ENCODE peak calls at places on chromosomes 1 and 21, in five cellular contexts. X is ovary, M is GM23338, K is left lung, H is tibial nerve. A is an unnamed sample. For H3K36me3, the result is how much of the 10 kb centered on the place peaks cover.

GRCh38 chr1:3483801-3484444 is 29.5 kb downstream of the ARHGEF16 start:
- DNase-seq in X (no peak), M (peak), K (no peak), H (peak), A (no peak)

GRCh38 chr1:154446292-154446691 is 41.1 kb downstream of the IL6R start:
- DNase-seq in X (peak), K (no peak), H (peak), M (no peak), A (no peak)

GRCh38 chr1:29698033-29698432 is 461.7 kb downstream of the PTPRU start:
- DNase-seq in K (no peak), M (peak), H (no peak), X (no peak), A (no peak)

GRCh38 chr1:204685236-204686006 is at the start of gene LRRN2:
- DNase-seq in X (no peak), H (no peak), K (no peak), M (peak), A (no peak)

GRCh38 chr1:56654126-56654923 is 9.2 kb downstream of the PRKAA2 start:
- DNase-seq in H (no peak), K (no peak), X (no peak), M (no peak), A (no peak)

GRCh38 chr21:45889115-45889708 is 92.4 kb upstream of the COL6A1 start:
- DNase-seq in K (peak), M (no peak), X (no peak), H (no peak), A (no peak)

GRCh38 chr21:25560151-25560783 is 47.0 kb downstream of the MRPL39 start:
- DNase-seq in M (no peak), K (no peak), X (no peak), H (no peak), A (no peak)

GRCh38 chr1:81635816-81636215 is 164.9 kb upstream of the ADGRL2 start:
- DNase-seq in K (no peak), X (no peak), M (no peak), H (no peak), A (no peak)

GRCh38 chr1:21620011-21620410 is 49.1 kb downstream of the RAP1GAP start:
- DNase-seq in H (no peak), X (no peak), M (no peak), K (no peak), A (no peak)

GRCh38 chr1:233503351-233503950 is 110.5 kb upstream of the KCNK1 start:
- DNase-seq in X (no peak), H (no peak), K (no peak), M (no peak), A (no peak)

GRCh38 chr1:39183503-39184353 is 20.8 kb upstream of the MACF1 start:
- DNase-seq in X (no peak), H (no peak), M (peak), K (no peak), A (no peak)

GRCh38 chr1:12636098-12636950 is 7.6 kb upstream of the AADACL4 start:
- DNase-seq in M (peak), X (peak), H (peak), K (no peak), A (no peak)

GRCh38 chr1:90501281-90501680 is 215.8 kb downstream of the BARHL2 start:
- DNase-seq in M (peak), K (no peak), H (no peak), X (no peak), A (no peak)

GRCh38 chr1:20320734-20321133 is 30.1 kb downstream of the VWA5B1 start:
- DNase-seq in H (no peak), X (no peak), K (no peak), M (no peak), A (no peak)

GRCh38 chr1:107802654-107803053 is 162.3 kb downstream of the VAV3 start:
- DNase-seq in K (no peak), X (no peak), M (no peak), H (no peak), A (no peak)

GRCh38 chr1:41639332-41639936 is 155.0 kb upstream of the EDN2 start:
- DNase-seq in K (no peak), M (no peak), X (no peak), H (no peak), A (no peak)

GRCh38 chr1:2987773-2988172 is 33.5 kb upstream of the ACTRT2 start:
- DNase-seq in K (peak), M (no peak), H (no peak), X (no peak), A (no peak)

GRCh38 chr1:17791464-17791863 is 36.3 kb downstream of the ACTL8 start:
- DNase-seq in H (no peak), X (no peak), M (no peak), K (no peak), A (no peak)

GRCh38 chr1:241844593-241844992 is 3.4 kb upstream of the EXO1 start:
- DNase-seq in M (no peak), X (no peak), H (no peak), K (no peak), A (no peak)

GRCh38 chr1:160645386-160646063 is 1.3 kb downstream of the SLAMF1 start:
- DNase-seq in M (no peak), H (no peak), K (no peak), X (no peak), A (no peak)
- H3K4me3 ChIP-seq in M (no peak), H (no peak), K (no peak), X (no peak), A (peak)

DNA sequence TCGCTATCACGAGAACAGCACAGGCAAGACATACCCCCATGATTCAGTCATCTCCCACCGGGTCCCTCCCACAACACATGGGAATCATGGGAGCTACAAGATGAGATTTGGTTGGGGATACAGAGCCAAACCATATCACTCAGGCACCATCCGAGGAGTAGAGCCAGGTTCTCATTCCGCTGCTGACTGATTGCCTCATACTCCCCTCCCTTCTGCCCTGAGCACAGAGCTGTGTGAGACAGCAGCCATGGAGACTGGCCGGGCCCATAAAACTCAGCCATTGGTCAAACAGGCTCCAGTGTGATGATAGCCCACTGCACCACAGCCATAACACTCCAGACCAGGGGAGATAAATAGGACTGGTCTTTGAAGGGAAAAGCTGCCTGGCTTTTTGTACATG is 22.6 kb downstream of the TTC4 start:
- DNase-seq in H (no peak), M (no peak), K (no peak), X (no peak), A (no peak)
- H3K36me3 ChIP-seq in H (under half), M (under half), K (half or more), X (under half), A (under half)

GRCh38 chr1:40309374-40310128 is 7.5 kb downstream of the COL9A2 start:
- DNase-seq in X (no peak), M (no peak), H (no peak), K (no peak), A (no peak)
- TF ChIP-seq CTCF in X (no peak), M (no peak), H (no peak), K (no peak), A (no peak)

GRCh38 chr1:226711976-226712778 is 26.9 kb downstream of the ITPKB start:
- DNase-seq in K (no peak), X (no peak), M (no peak), H (no peak), A (peak)
- H3K4me3 ChIP-seq in K (no peak), X (no peak), M (no peak), H (no peak), A (peak)

GRCh38 chr1:23065385-23065784 is 46.1 kb downstream of the KDM1A start:
- DNase-seq in K (no peak), X (no peak), H (no peak), M (no peak), A (no peak)

GRCh38 chr1:23066075-23066474 is 46.8 kb downstream of the KDM1A start:
- DNase-seq in H (no peak), X (no peak), M (no peak), K (no peak), A (no peak)

GRCh38 chr1:23074012-23074411 is 54.7 kb downstream of the KDM1A start:
- DNase-seq in M (no peak), K (no peak), H (no peak), X (no peak), A (no peak)

DNA sequence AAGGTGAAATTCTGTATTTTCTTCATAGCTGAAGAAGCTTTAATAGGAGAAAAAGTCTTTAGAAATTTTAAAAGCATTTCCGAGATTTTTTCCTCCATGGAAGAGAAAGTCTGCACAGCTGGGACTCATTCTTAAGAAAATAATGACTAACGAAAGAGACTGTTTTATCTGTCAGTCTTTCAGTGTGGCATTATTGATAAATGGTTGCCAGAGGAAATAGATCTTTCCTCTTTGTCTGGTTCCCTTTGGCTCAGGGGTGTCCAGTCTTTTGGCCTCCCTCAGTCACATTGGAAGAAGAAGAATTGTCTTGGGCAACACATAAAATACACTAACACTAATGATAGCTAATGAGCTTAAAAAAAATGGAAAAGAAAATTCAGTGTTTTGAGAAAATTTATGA is 49.9 kb downstream of the KDM1A start:
- DNase-seq in H (no peak), X (no peak), K (no peak), M (no peak), A (no peak)
- H3K36me3 ChIP-seq in H (under half), X (under half), K (half or more), M (half or more), A (under half)

GRCh38 chr1:208206092-208206698 is 38.0 kb downstream of the PLXNA2 start:
- DNase-seq in K (no peak), H (no peak), M (no peak), X (no peak), A (no peak)

GRCh38 chr1:208203848-208204609 is 40.2 kb downstream of the PLXNA2 start:
- DNase-seq in M (no peak), X (no peak), H (no peak), K (no peak), A (no peak)

GRCh38 chr1:208205216-208206013 is 38.8 kb downstream of the PLXNA2 start:
- DNase-seq in X (no peak), M (no peak), H (no peak), K (no peak), A (no peak)

GRCh38 chr1:208203127-208203847 is 40.9 kb downstream of the PLXNA2 start:
- DNase-seq in H (peak), X (no peak), M (no peak), K (peak), A (no peak)

GRCh38 chr1:208204779-208205178 is 39.4 kb downstream of the PLXNA2 start:
- DNase-seq in X (no peak), H (no peak), M (no peak), K (no peak), A (no peak)
- TF ChIP-seq CTCF in X (no peak), H (no peak), M (no peak), K (no peak), A (no peak)

DNA sequence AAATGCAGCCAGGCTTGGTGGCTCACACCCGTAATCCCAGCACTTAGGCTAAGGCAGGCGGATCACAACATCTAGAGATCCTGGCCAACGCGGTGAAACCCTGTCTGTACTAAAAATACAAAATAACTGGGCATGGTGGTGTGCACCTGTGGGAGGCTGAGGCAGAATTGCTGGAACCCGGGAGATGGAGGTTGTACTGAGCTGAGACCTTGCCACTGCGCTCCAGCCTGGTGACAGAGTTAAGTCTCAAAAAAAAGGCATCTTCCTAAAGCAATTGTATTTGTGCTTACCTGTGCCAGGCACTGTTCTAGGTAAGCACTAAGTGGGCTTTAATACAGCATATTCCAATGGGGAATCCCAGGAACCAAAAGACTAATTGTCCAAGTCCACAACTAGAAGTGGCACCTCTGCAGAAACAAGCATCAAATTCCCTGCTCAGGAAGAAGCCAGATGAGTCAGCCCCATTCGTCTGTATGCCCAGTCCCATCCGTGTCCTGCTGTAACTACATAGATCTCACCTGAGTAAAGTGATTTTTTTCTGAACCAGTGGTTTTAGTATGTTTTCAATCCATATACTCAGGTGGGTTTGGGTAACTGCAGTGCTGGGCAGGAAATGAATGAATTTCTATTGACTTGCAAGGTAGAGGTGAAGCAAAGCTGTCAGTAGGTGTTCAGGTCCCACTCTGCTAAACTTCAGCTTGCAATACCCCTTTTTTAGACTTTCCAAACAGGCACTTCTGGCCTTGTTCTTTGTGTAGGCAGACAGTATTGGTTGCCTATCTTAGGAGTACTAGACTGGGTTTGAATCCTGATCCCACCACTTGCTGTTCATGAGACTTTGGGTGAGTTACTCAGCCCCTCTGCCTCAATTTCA is 4.7 kb downstream of the RCC1 start:
- DNase-seq in X (no peak), M (peak), H (no peak), K (no peak), A (peak)
- H3K4me3 ChIP-seq in X (no peak), M (peak), H (no peak), K (no peak), A (peak)

DNA sequence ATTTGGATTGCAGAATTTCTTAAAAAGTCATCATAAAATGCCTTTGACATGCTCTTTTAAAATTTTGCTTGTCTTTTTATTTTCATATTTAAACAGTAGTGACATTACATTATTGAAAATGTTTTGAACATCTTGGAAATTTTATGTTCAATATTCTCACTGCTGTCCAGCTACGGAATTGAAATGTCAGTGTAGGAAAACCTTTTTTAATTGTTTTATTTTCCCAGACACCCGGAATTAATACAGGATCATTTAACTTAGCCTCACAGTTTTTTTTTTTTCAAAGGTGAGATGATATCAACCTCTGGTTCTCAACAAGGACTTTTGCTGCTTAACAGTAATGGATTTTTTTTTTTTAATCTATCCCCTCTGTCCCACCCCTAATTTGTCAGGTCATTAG is 4.1 kb downstream of the RBM15 start:
- DNase-seq in X (no peak), K (no peak), M (no peak), H (no peak), A (no peak)
- H3K36me3 ChIP-seq in X (under half), K (under half), M (under half), H (under half), A (under half)

A was measured in GM06990.